ENCODE peak calls at places on chromosomes 3 and 15, in four cellular contexts. N, F, Y and T are unnamed samples.

GRCh38 chr3:80334534-80334933 is 566.7 kb upstream of the ROBO1 start:
- DNase-seq in N (no peak), F (no peak), Y (no peak), T (no peak)

GRCh38 chr15:68436680-68437079 is 4.7 kb upstream of the ITGA11 start:
- DNase-seq in N (no peak), F (no peak), Y (no peak), T (no peak)

GRCh38 chr3:184807549-184807948 is 4.4 kb upstream of the VPS8 start:
- DNase-seq in N (no peak), F (peak), Y (no peak), T (no peak)

GRCh38 chr3:150296123-150296750 is 111.9 kb upstream of the TSC22D2 start:
- DNase-seq in N (no peak), F (no peak), Y (no peak), T (no peak)

GRCh38 chr15:52730163-52730562 is 51.0 kb upstream of the ATOSA start:
- DNase-seq in N (no peak), F (peak), Y (peak), T (no peak)

GRCh38 chr3:18758047-18758704 is 333.0 kb upstream of the SATB1 start:
- DNase-seq in N (peak), F (peak), Y (peak), T (peak)

GRCh38 chr3:176734146-176734545 is 463.1 kb downstream of the TBL1XR1 start:
- DNase-seq in N (no peak), F (no peak), Y (peak), T (peak)

GRCh38 chr15:57220220-57220619 is 156.1 kb upstream of the CGNL1 start:
- DNase-seq in N (no peak), F (no peak), Y (no peak), T (no peak)

GRCh38 chr3:111373861-111374260 is 168.1 kb upstream of the CD96 start:
- DNase-seq in N (no peak), F (peak), Y (no peak), T (no peak)

GRCh38 chr15:33565099-33565498 is 254.3 kb downstream of the RYR3 start:
- DNase-seq in N (no peak), F (peak), Y (no peak), T (no peak)

GRCh38 chr15:75591655-75592364 is 12.7 kb upstream of the PTPN9 start:
- DNase-seq in N (no peak), F (no peak), Y (no peak), T (no peak)

GRCh38 chr3:22118542-22118941 is 367.5 kb upstream of the ZNF385D start:
- DNase-seq in N (no peak), F (no peak), Y (peak), T (no peak)

GRCh38 chr15:79878078-79878705 is 18.6 kb downstream of the MTHFS start:
- DNase-seq in N (peak), F (no peak), Y (peak), T (no peak)

GRCh38 chr3:62201438-62202035 is 171.8 kb downstream of the FEZF2 start:
- DNase-seq in N (peak), F (peak), Y (no peak), T (no peak)

GRCh38 chr3:15263926-15264325 is 57.9 kb downstream of the CAPN7 start:
- DNase-seq in N (no peak), F (no peak), Y (no peak), T (no peak)

GRCh38 chr3:174356596-174356995 is 502.5 kb upstream of the NAALADL2 start:
- DNase-seq in N (no peak), F (no peak), Y (no peak), T (no peak)

GRCh38 chr15:88447741-88448140 is 19.4 kb downstream of the MRPL46 start:
- DNase-seq in N (no peak), F (no peak), Y (no peak), T (no peak)

GRCh38 chr15:88449581-88449980 is 17.6 kb downstream of the MRPL46 start:
- DNase-seq in N (no peak), F (no peak), Y (no peak), T (no peak)

GRCh38 chr15:88448991-88449461 is 18.2 kb downstream of the MRPL46 start:
- DNase-seq in N (no peak), F (no peak), Y (no peak), T (no peak)

GRCh38 chr15:88447206-88447605 is 20.0 kb downstream of the MRPL46 start:
- DNase-seq in N (no peak), F (no peak), Y (no peak), T (no peak)

DNA sequence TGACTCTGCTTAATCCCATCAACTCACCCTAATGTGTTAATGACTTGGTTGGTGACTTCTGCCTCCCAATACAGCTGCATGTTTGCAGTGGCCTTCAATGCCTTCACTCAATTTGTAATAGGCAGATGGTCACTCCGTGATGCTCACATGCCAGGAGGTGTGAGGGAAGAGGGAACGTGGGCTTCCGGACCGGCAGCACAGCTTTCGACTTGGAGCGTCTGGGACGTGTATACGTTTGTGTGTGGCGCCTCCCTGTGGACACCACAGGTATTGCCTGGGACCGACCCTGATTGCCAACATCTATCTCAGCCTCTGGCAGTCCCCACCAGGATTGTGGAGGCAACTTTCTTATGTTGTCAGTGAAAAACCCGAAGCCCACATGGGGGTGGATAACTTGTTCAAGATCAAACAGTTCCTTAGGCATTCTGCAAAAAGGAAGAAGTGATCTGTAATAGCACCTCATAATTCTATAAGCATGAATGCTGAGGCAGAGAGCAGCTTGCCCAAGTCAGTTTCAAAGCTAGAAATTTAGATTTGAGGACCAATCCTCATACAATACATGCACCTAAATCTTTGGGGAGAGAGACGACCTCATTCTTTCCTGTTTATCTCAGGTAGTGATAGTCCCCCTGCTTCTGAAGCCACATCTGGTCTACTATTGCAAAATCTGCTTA is 16.9 kb downstream of the MRPL46 start:
- DNase-seq in N (peak), F (peak), Y (peak), T (peak)
- H3K4me3 ChIP-seq in N (no peak), F (no peak), Y (no peak), T (no peak)

DNA sequence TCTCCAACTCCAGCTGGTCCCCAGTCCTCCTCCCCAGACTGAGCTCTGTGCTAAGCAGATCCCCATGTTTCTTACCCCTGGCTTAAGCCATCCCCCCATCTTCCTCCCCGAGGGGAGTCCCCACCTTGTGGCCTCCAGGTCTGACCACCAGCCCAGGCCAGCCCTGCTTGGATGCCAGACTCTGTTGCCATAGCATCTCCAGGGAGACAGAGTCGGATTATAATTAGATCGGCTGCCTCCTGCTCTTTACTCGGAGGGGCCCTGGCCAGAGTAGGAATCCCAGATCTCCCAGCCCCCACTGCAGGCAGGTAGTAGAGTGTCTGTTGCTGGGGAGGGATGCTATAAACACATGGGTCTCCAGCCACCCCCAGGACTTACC is 2.4 kb downstream of the KLHDC8B start:
- DNase-seq in N (no peak), F (no peak), Y (peak), T (peak)
- H3K9ac ChIP-seq in N (no peak), F (no peak), Y (no peak), T (peak)

DNA sequence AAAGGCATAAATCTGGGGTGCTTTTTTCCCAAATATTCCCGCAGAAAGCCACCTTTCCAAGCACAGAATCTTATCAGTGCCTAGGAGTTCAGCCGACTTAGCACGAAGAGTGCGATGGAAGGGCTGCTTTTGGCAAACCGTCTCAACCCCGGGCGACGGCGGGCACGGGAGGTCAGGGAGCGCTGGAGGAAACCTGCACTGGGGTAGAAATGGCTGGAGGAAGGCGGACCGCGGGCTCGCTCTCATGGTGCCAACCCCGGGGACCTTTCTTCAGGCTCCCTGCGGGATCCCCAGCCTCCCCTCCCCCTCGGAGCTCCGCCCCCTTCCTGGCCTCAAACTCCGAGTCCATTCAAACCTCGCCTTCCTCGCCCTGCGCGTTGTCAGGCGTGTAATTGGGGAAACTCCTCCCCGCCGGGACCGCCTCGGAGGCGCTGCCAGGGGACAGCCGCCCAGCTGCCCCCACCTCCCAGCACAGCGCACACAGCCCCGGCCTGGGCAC is at the start of gene GABRG3:
- DNase-seq in N (no peak), F (peak), Y (peak), T (no peak)
- H3K4me3 ChIP-seq in N (no peak), F (peak), Y (peak), T (peak)

DNA sequence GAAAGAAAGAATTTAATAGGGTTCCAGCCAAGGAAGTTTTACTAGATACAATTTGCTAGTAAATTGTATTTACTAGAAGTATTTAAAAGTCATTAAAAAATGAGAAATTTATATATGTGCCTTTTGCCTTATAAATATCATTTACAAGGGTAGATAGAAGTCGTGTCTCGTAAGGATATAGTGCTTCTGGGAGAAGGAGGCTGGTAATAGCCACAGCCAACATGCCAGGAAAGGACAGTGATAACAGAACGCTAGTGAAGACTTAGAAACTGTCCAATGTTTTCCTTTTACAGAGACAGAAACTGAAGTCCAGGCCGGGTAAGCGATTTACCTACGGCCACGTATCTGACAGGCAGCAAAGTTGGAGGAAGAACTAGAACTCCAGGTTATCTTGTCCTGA is 113.5 kb upstream of the LRRN1 start:
- DNase-seq in N (no peak), F (no peak), Y (no peak), T (no peak)
- H3K9ac ChIP-seq in N (no peak), F (no peak), Y (no peak), T (no peak)

GRCh38 chr3:134373942-134374790 is at the start of gene AMOTL2:
- DNase-seq in N (peak), F (peak), Y (peak), T (peak)
- H3K4me3 ChIP-seq in N (peak), F (peak), Y (peak), T (peak)

DNA sequence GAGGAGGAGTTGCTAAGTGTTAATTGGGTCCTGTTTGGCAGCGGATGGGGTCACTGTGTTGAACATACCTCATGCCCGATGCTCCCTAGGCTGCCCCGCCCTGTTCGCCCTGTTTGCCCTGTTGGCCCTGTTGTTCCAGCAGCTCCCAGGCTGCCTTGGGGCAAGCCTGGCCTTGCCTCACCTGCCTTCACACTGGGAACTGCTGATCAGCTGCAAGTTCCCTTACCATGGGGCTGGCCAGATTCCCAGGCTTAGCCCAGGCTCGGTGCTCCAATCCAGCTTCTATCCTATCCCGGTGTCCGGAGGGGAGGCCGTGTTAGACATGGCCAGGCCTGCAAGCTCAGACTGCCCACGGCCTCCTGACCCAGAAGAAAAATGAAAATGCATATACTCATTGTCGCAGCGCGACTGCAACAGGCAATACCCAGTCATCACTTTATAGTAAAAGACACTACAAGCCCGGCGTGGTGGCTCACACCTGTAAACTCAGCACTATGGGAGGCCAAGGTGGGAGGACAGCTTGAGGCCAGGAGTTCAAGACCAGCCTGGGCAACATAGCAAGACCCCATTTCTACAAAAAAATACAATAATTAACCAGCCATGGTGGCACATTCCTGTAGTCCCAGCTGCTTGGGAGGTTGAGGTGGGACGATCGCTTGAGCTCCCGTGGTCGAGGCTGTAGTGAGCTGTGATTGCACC is 42.9 kb upstream of the ZNF710 start:
- DNase-seq in N (no peak), F (no peak), Y (no peak), T (no peak)
- H3K9ac ChIP-seq in N (no peak), F (no peak), Y (no peak), T (no peak)